ENCODE peak calls at places on chromosomes 5 and 9, in eight cellular contexts. S is body of pancreas; X is lower lobe of right lung; V is GM12878; J is A549; E is lung; C is right lobe of liver; N is CD8-positive, alpha-beta memory T cell. H is an unnamed sample.

GRCh38 chr5:173829826-173830225 is 58.3 kb upstream of the CPEB4 start:
- DNase-seq in X (no peak), V (no peak), J (no peak), E (no peak), N (no peak), S (no peak), C (no peak), H (peak; percentile 76)

GRCh38 chr5:176754376-176754942 is 55.9 kb upstream of the UNC5A start:
- DNase-seq in C (no peak), N (no peak), J (no peak), X (no peak), E (no peak), S (no peak), V (no peak), H (no peak)

GRCh38 chr5:141634720-141635119 is 1.9 kb downstream of the HDAC3 start:
- DNase-seq in J (no peak), N (no peak), E (no peak), V (no peak), C (no peak), S (no peak), X (no peak), H (no peak)

GRCh38 chr9:130480673-130481072 is 35.9 kb downstream of the ASS1 start:
- DNase-seq in J (no peak), V (no peak), N (no peak), E (no peak), S (no peak), X (no peak), C (no peak), H (peak; percentile 62)

GRCh38 chr5:59535561-59535960 is 358.0 kb downstream of the PDE4D start:
- DNase-seq in X (no peak), C (no peak), S (no peak), N (no peak), V (no peak), J (no peak), E (no peak), H (no peak)

GRCh38 chr5:113693205-113693553 is 179.7 kb downstream of the YTHDC2 start:
- DNase-seq in X (no peak), J (no peak), V (no peak), S (no peak), E (no peak), C (no peak), N (no peak), H (no peak)

GRCh38 chr5:96629774-96630173 is 32.4 kb upstream of the CAST start:
- DNase-seq in N (no peak), S (no peak), C (no peak), V (no peak), J (peak; percentile 44), X (no peak), E (peak; percentile 61), H (no peak)

GRCh38 chr5:115842089-115842881 is 550 bp downstream of the AP3S1 start:
- DNase-seq in S (peak; percentile 73), N (no peak), E (no peak), V (no peak), C (no peak), J (peak; percentile 53), X (no peak), H (peak; percentile 93)

GRCh38 chr5:60722416-60722815 is 22.4 kb upstream of the DEPDC1B start:
- DNase-seq in N (no peak), J (no peak), S (no peak), V (no peak), E (no peak), X (no peak), C (no peak), H (no peak)

GRCh38 chr9:126604706-126605105 is 9.0 kb upstream of the LMX1B start:
- DNase-seq in S (no peak), V (no peak), C (no peak), N (no peak), E (no peak), X (no peak), J (no peak), H (no peak)

GRCh38 chr5:109177227-109177626 is 232.5 kb downstream of the PJA2 start:
- DNase-seq in C (no peak), X (no peak), S (no peak), N (no peak), J (no peak), E (no peak), V (no peak), H (no peak)

GRCh38 chr5:87302061-87302460 is 34.4 kb downstream of the RASA1 start:
- DNase-seq in S (no peak), V (no peak), X (no peak), N (no peak), C (no peak), E (no peak), J (no peak), H (no peak)

GRCh38 chr9:131621551-131622321 is 76.4 kb downstream of the PRRT1B start:
- DNase-seq in J (no peak), S (no peak), C (no peak), X (peak; percentile 74), E (peak; percentile 33), V (peak; percentile 73), N (no peak), H (peak; percentile 63)

GRCh38 chr9:96321515-96321914 is 19.5 kb upstream of the HSD17B3 start:
- DNase-seq in S (no peak), J (no peak), E (no peak), C (no peak), N (no peak), V (no peak), X (no peak), H (no peak)

GRCh38 chr9:128685636-128686489 is 3.2 kb upstream of the SET start:
- DNase-seq in C (no peak), N (peak; percentile 39), S (no peak), X (peak; percentile 57), J (no peak), E (no peak), V (no peak), H (peak; percentile 53)

GRCh38 chr9:128683340-128684064 is 5.5 kb upstream of the SET start:
- DNase-seq in V (no peak), J (peak; percentile 56), N (peak; percentile 13), E (peak; percentile 68), X (peak; percentile 74), S (peak; percentile 74), C (peak; percentile 67), H (peak; percentile 86)

GRCh38 chr9:128685022-128685332 is 4.0 kb upstream of the SET start:
- DNase-seq in J (no peak), C (no peak), V (no peak), S (no peak), N (no peak), X (no peak), E (no peak), H (peak; percentile 0)

GRCh38 chr9:128684065-128684324 is 5.0 kb upstream of the SET start:
- DNase-seq in N (no peak), V (no peak), J (no peak), X (no peak), C (no peak), E (no peak), S (no peak), H (no peak)

GRCh38 chr9:128684325-128685021 is 4.5 kb upstream of the SET start:
- DNase-seq in V (peak; percentile 70), E (peak; percentile 90), J (peak; percentile 90), X (peak; percentile 91), N (peak; percentile 75), C (peak; percentile 92), S (peak; percentile 92), H (peak; percentile 95)
- H3K27ac ChIP-seq in V (peak overlapping the region; percentile 96), E (peak overlapping the region; percentile 62), J (peak overlapping the region; percentile 97), X (peak overlapping the region; percentile 89), N (peak overlapping the region; percentile 8), C (peak overlapping the region; percentile 88), S (peak overlapping the region; percentile 83), H (peak overlapping the region; percentile 94)

GRCh38 chr5:55714339-55714738 is 2.2 kb upstream of the SLC38A9 start:
- DNase-seq in J (no peak), C (no peak), V (no peak), X (no peak), N (no peak), S (no peak), E (no peak), H (no peak)

GRCh38 chr5:55724276-55724675 is 12.2 kb upstream of the SLC38A9 start:
- DNase-seq in S (no peak), N (no peak), C (no peak), X (no peak), V (no peak), J (no peak), E (no peak), H (no peak)

GRCh38 chr5:55715519-55716078 is 3.5 kb upstream of the SLC38A9 start:
- DNase-seq in N (no peak), V (no peak), S (no peak), J (no peak), E (no peak), X (no peak), C (no peak), H (no peak)

GRCh38 chr5:55714749-55715148 is 2.6 kb upstream of the SLC38A9 start:
- DNase-seq in X (no peak), V (no peak), C (no peak), J (no peak), N (no peak), S (no peak), E (no peak), H (no peak)

GRCh38 chr5:55720188-55720703 is 8.1 kb upstream of the SLC38A9 start:
- DNase-seq in C (no peak), S (no peak), J (no peak), X (no peak), E (no peak), N (no peak), V (no peak), H (no peak)
- H3K4me3 ChIP-seq in C (no peak overlapping the region), S (no peak overlapping the region), J (no peak overlapping the region), X (no peak overlapping the region), E (no peak overlapping the region), N (no peak overlapping the region), V (no peak overlapping the region), H (no peak overlapping the region)

GRCh38 chr9:6793203-6793602 is 35.4 kb downstream of the KDM4C start:
- DNase-seq in X (no peak), J (no peak), E (no peak), C (no peak), S (no peak), N (no peak), V (no peak), H (no peak)
- H3K9me3 ChIP-seq in X (no peaks in the 10 kb centered on the region), J (no peaks in the 10 kb centered on the region), E (no peaks in the 10 kb centered on the region), C (no peaks in the 10 kb centered on the region), S (no peaks in the 10 kb centered on the region), N (no peaks in the 10 kb centered on the region), V (no peaks in the 10 kb centered on the region), H (no peaks in the 10 kb centered on the region)

GRCh38 chr9:134707731-134708671 is 66.4 kb downstream of the COL5A1 start:
- DNase-seq in X (no peak), S (no peak), C (no peak), E (no peak), J (no peak), N (no peak), V (no peak), H (peak; percentile 75)
- H3K27ac ChIP-seq in X (peak overlapping the region; percentile 73), S (no peak overlapping the region), C (no peak overlapping the region), E (no peak overlapping the region), J (peak overlapping the region; percentile 46), N (no peak overlapping the region), V (no peak overlapping the region), H (no peak overlapping the region)

H was measured in kidney.